ENCODE peak calls at places on chromosomes 13 and 19, in nine cellular contexts. A is ovary; P is progenitor cell of endocrine pancreas; F is stimulated activated CD4-positive, alpha-beta T cell treated with anti-CD3 and anti-CD28 coated beads, Interleukin-1b, Interleukin-23, amount 100 ng/mL, for 1 hour; T is amniotic stem cell; G is left lung; X is Caco-2; U is suprapubic skin; W is AG10803. S is an unnamed sample.

GRCh38 chr13:26517931-26518330 is 39.6 kb upstream of the WASF3 start:
- DNase-seq in A (no peak), P (no peak), F (no peak), T (no peak), G (no peak), X (no peak), U (no peak), W (no peak), S (no peak)

GRCh38 chr19:55088543-55089265 is 13.0 kb downstream of the EPS8L1 start:
- DNase-seq in A (peak), P (peak), F (peak), T (no peak), G (no peak), X (peak), U (peak), W (peak), S (peak)

GRCh38 chr19:3292958-3293529 is 68.6 kb downstream of the CELF5 start:
- DNase-seq in A (no peak), P (no peak), F (no peak), T (no peak), G (no peak), X (no peak), U (no peak), W (no peak), S (no peak)

GRCh38 chr13:64925284-64925683 is 2304.9 kb downstream of the PCDH9 start:
- DNase-seq in A (no peak), P (peak), F (no peak), T (no peak), G (no peak), X (peak), U (no peak), W (peak), S (no peak)

GRCh38 chr19:35717665-35718344 is at the start of gene KMT2B:
- DNase-seq in A (peak), P (peak), F (no peak), T (peak), G (no peak), X (peak), U (no peak), W (peak), S (no peak)

GRCh38 chr13:48493851-48494250 is 39.0 kb downstream of the RCBTB2 start:
- DNase-seq in A (no peak), P (no peak), F (no peak), T (no peak), G (no peak), X (no peak), U (no peak), W (peak), S (no peak)

GRCh38 chr19:14432817-14433453 is at the start of gene PKN1:
- DNase-seq in A (peak), P (peak), F (no peak), T (no peak), G (peak), X (peak), U (no peak), W (peak), S (no peak)

GRCh38 chr19:38718747-38719543 is 25.3 kb downstream of the CAPN12 start:
- DNase-seq in A (no peak), P (no peak), F (no peak), T (no peak), G (no peak), X (no peak), U (no peak), W (peak), S (no peak)

GRCh38 chr19:1618157-1619093 is 13.2 kb upstream of the UQCR11 start:
- DNase-seq in A (no peak), P (no peak), F (no peak), T (no peak), G (no peak), X (peak), U (no peak), W (peak), S (no peak)

GRCh38 chr13:21324793-21325192 is 134.3 kb downstream of the ZDHHC20 start:
- DNase-seq in A (no peak), P (no peak), F (no peak), T (no peak), G (no peak), X (no peak), U (no peak), W (no peak), S (no peak)

GRCh38 chr19:13060233-13060963 is 42.3 kb downstream of the LYL1 start:
- DNase-seq in A (peak), P (peak), F (no peak), T (no peak), G (no peak), X (no peak), U (no peak), W (no peak), S (peak)

GRCh38 chr19:33679696-33680095 is 57.9 kb downstream of the CHST8 start:
- DNase-seq in A (no peak), P (no peak), F (no peak), T (no peak), G (no peak), X (no peak), U (peak), W (no peak), S (no peak)

GRCh38 chr13:50907781-50908180 is 1.8 kb upstream of the RNASEH2B start:
- DNase-seq in A (no peak), P (no peak), F (no peak), T (no peak), G (no peak), X (no peak), U (no peak), W (no peak), S (no peak)

GRCh38 chr19:48752511-48753365 is at the start of gene FUT1:
- DNase-seq in A (no peak), P (peak), F (no peak), T (no peak), G (peak), X (peak), U (peak), W (peak), S (peak)

GRCh38 chr19:17938092-17938845 is 5.5 kb downstream of the CCDC124 start:
- DNase-seq in A (peak), P (peak), F (peak), T (peak), G (peak), X (peak), U (peak), W (peak), S (peak)

GRCh38 chr19:34274284-34274826 is 20.0 kb downstream of the GARRE1 start:
- DNase-seq in A (no peak), P (no peak), F (no peak), T (no peak), G (no peak), X (no peak), U (no peak), W (no peak), S (no peak)

GRCh38 chr19:3364501-3364858 is 1.9 kb upstream of the NFIC start:
- DNase-seq in A (no peak), P (no peak), F (no peak), T (no peak), G (no peak), X (no peak), U (no peak), W (no peak), S (no peak)

GRCh38 chr13:44969858-44970484 is 19.3 kb downstream of the NUFIP1 start:
- DNase-seq in A (no peak), P (no peak), F (no peak), T (peak), G (no peak), X (peak), U (no peak), W (peak), S (no peak)

GRCh38 chr19:29771708-29772415 is 39.9 kb upstream of the CCNE1 start:
- DNase-seq in A (peak), P (peak), F (no peak), T (no peak), G (no peak), X (peak), U (no peak), W (peak), S (peak)

GRCh38 chr19:18469245-18470107 is 31.5 kb upstream of the ISYNA1 start:
- DNase-seq in A (peak), P (peak), F (peak), T (no peak), G (peak), X (peak), U (no peak), W (peak), S (peak)

GRCh38 chr13:30355405-30355741 is 48.0 kb upstream of the KATNAL1 start:
- DNase-seq in A (no peak), P (peak), F (no peak), T (no peak), G (no peak), X (peak), U (no peak), W (no peak), S (no peak)

S was measured in adrenal gland.